ENCODE peak calls at places on chromosomes 3 and 15, in ten cellular contexts. F is cardiac muscle cell, Y is heart right ventricle, S is ovary, R is left lung, I is Peyer's patch, Q is A549, P is heart left ventricle, U is upper lobe of right lung, T is suprapubic skin. M is an unnamed sample. For H3K4me1, the result is how much of the 10 kb centered on the place peaks cover.

GRCh38 chr3:87227104-87227834 is at the start of gene CHMP2B:
- DNase-seq in F (peak), Y (peak), S (peak), R (peak), I (peak), Q (peak), P (peak), U (peak), T (peak), M (peak)

GRCh38 chr3:23219117-23219516 is 16.0 kb downstream of the UBE2E2 start:
- DNase-seq in F (no peak), Y (no peak), S (no peak), R (no peak), I (no peak), Q (no peak), P (no peak), U (no peak), T (no peak), M (peak)

GRCh38 chr3:175445741-175446140 is 586.6 kb downstream of the NAALADL2 start:
- DNase-seq in F (no peak), Y (no peak), S (no peak), R (peak), I (no peak), Q (no peak), P (no peak), U (no peak), T (no peak), M (no peak)

GRCh38 chr3:43286886-43287301 is 554 bp downstream of the SNRK start:
- DNase-seq in F (no peak), Y (no peak), S (no peak), R (no peak), I (peak), Q (peak), P (no peak), U (no peak), T (no peak), M (no peak)

GRCh38 chr3:104102386-104102785 is 1264.3 kb upstream of the ALCAM start:
- DNase-seq in F (peak), Y (no peak), S (no peak), R (no peak), I (no peak), Q (peak), P (no peak), U (peak), T (no peak), M (no peak)

GRCh38 chr3:64667138-64667537 is 20.7 kb downstream of the ADAMTS9 start:
- DNase-seq in F (peak), Y (no peak), S (no peak), R (no peak), I (no peak), Q (no peak), P (no peak), U (no peak), T (no peak), M (no peak)

GRCh38 chr3:170997966-170998913 is 28.3 kb downstream of the SLC2A2 start:
- DNase-seq in F (peak), Y (no peak), S (no peak), R (no peak), I (peak), Q (no peak), P (no peak), U (no peak), T (no peak), M (no peak)

GRCh38 chr3:172357850-172358754 is 90.2 kb downstream of the GHSR start:
- DNase-seq in F (peak), Y (no peak), S (no peak), R (no peak), I (no peak), Q (no peak), P (no peak), U (no peak), T (no peak), M (no peak)

GRCh38 chr3:132210476-132211346 is 106.5 kb upstream of the ACP3 start:
- DNase-seq in F (no peak), Y (no peak), S (no peak), R (peak), I (peak), Q (peak), P (no peak), U (no peak), T (no peak), M (peak)

GRCh38 chr3:157081681-157082210 is 78.2 kb downstream of the CCNL1 start:
- DNase-seq in F (peak), Y (peak), S (peak), R (peak), I (peak), Q (peak), P (peak), U (peak), T (peak), M (peak)

GRCh38 chr3:141237701-141238521 is 6.3 kb downstream of the PXYLP1 start:
- DNase-seq in F (peak), Y (peak), S (no peak), R (peak), I (no peak), Q (no peak), P (peak), U (peak), T (no peak), M (no peak)

GRCh38 chr15:67307156-67307555 is 52.6 kb downstream of the IQCH start:
- DNase-seq in F (peak), Y (no peak), S (no peak), R (no peak), I (no peak), Q (no peak), P (no peak), U (no peak), T (no peak), M (no peak)

GRCh38 chr3:55974421-55974820 is 487.3 kb upstream of the WNT5A start:
- DNase-seq in F (no peak), Y (no peak), S (no peak), R (no peak), I (no peak), Q (no peak), P (no peak), U (no peak), T (no peak), M (no peak)

GRCh38 chr3:69121950-69122349 is 445 bp downstream of the LMOD3 start:
- DNase-seq in F (no peak), Y (peak), S (no peak), R (no peak), I (no peak), Q (no peak), P (no peak), U (no peak), T (no peak), M (no peak)

GRCh38 chr15:75051711-75052110 is 28.3 kb downstream of the PPCDC start:
- DNase-seq in F (no peak), Y (no peak), S (no peak), R (no peak), I (peak), Q (no peak), P (no peak), U (no peak), T (no peak), M (no peak)

GRCh38 chr3:67389176-67389575 is 265.2 kb downstream of the SUCLG2 start:
- DNase-seq in F (no peak), Y (no peak), S (no peak), R (no peak), I (no peak), Q (no peak), P (no peak), U (no peak), T (no peak), M (no peak)

GRCh38 chr3:69082805-69083204 is 1.9 kb upstream of the ARL6IP5 start:
- DNase-seq in F (peak), Y (no peak), S (no peak), R (no peak), I (no peak), Q (no peak), P (peak), U (no peak), T (no peak), M (no peak)

GRCh38 chr3:60584250-60584649 is 667.0 kb downstream of the FHIT start:
- DNase-seq in F (no peak), Y (no peak), S (no peak), R (peak), I (no peak), Q (no peak), P (no peak), U (no peak), T (no peak), M (no peak)
- H3K4me1 ChIP-seq in F (under half), Y (under half), S (under half), R (under half), I (under half), Q (under half), P (under half), U (under half), T (under half), M (under half)

GRCh38 chr3:11835028-11835639 is 11.6 kb downstream of the TAMM41 start:
- DNase-seq in F (peak), Y (no peak), S (no peak), R (no peak), I (no peak), Q (peak), P (no peak), U (no peak), T (no peak), M (no peak)
- TF ChIP-seq CTCF in F (peak), Y (no peak), S (peak), R (no peak), I (peak), Q (peak), P (peak), U (peak), T (no peak), M (no peak)

GRCh38 chr15:31360158-31360561 is 33.5 kb downstream of the KLF13 start:
- DNase-seq in F (no peak), Y (no peak), S (no peak), R (no peak), I (no peak), Q (no peak), P (no peak), U (peak), T (no peak), M (no peak)

GRCh38 chr15:31358957-31359721 is 32.5 kb downstream of the KLF13 start:
- DNase-seq in F (no peak), Y (no peak), S (no peak), R (no peak), I (no peak), Q (no peak), P (no peak), U (peak), T (no peak), M (no peak)

GRCh38 chr15:31359722-31360111 is 33.1 kb downstream of the KLF13 start:
- DNase-seq in F (no peak), Y (no peak), S (no peak), R (no peak), I (peak), Q (no peak), P (no peak), U (peak), T (no peak), M (no peak)

GRCh38 chr15:31358163-31358562 is 31.5 kb downstream of the KLF13 start:
- DNase-seq in F (no peak), Y (no peak), S (no peak), R (no peak), I (no peak), Q (no peak), P (no peak), U (no peak), T (no peak), M (no peak)

DNA sequence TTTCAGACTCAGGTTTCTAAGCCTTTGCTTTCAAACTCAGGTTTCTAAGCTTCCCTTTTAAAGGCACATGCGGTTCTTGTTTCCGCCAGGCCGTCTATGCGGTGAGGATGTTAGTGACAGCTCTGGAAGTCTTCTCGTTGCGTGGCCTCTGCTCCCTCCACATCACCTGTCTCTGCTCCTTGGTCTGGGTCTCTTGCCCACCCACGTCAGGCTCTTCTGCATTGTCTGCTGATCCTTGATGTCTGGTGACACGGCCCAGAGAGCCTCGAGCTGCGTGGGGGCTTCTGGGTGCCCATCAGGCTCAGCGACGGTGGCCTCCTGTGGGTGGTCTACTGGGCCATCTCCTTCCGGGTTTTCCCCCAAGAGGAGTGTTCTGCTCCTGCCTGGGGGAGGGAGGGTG is 30.5 kb downstream of the KLF13 start:
- DNase-seq in F (no peak), Y (no peak), S (no peak), R (no peak), I (no peak), Q (no peak), P (no peak), U (peak), T (no peak), M (no peak)
- H3K4me1 ChIP-seq in F (half or more), Y (half or more), S (under half), R (half or more), I (half or more), Q (under half), P (half or more), U (half or more), T (half or more), M (under half)

GRCh38 chr3:8338424-8338823 is 163.2 kb upstream of the LMCD1 start:
- DNase-seq in F (no peak), Y (no peak), S (no peak), R (no peak), I (no peak), Q (no peak), P (no peak), U (no peak), T (no peak), M (no peak)

GRCh38 chr3:8341853-8342252 is 159.8 kb upstream of the LMCD1 start:
- DNase-seq in F (peak), Y (no peak), S (no peak), R (no peak), I (no peak), Q (no peak), P (no peak), U (no peak), T (no peak), M (no peak)

GRCh38 chr3:8336456-8336855 is 165.2 kb upstream of the LMCD1 start:
- DNase-seq in F (no peak), Y (no peak), S (no peak), R (no peak), I (no peak), Q (no peak), P (no peak), U (no peak), T (no peak), M (no peak)
- TF ChIP-seq CTCF in F (peak), Y (no peak), S (no peak), R (no peak), I (no peak), Q (no peak), P (no peak), U (peak), T (no peak), M (peak)

M was measured in Caco-2.